ENCODE peak calls at places on chromosome 16, in four cellular contexts. K is lower leg skin, D is prostate gland, S is body of pancreas. E is an unnamed sample.

GRCh38 chr16:27241658-27242057 is 26.9 kb downstream of the NSMCE1 start:
- DNase-seq in S (no peak), K (peak; percentile 80), D (no peak), E (no peak)

GRCh38 chr16:75402821-75403475 is 30.4 kb downstream of the CFDP1 start:
- DNase-seq in K (no peak), D (no peak), S (peak; percentile 24), E (no peak)

GRCh38 chr16:55948230-55948629 is 73.1 kb upstream of the CES5A start:
- DNase-seq in K (no peak), S (no peak), D (no peak), E (no peak)

GRCh38 chr16:29232811-29233704 is 173.5 kb downstream of the NPIPB11 start:
- DNase-seq in D (no peak), S (no peak), K (peak; percentile 79), E (no peak)

GRCh38 chr16:81522141-81522701 is 77.6 kb downstream of the CMIP start:
- DNase-seq in S (no peak), K (no peak), D (no peak), E (peak; percentile 65)

GRCh38 chr16:20740007-20740883 is 1.4 kb downstream of the THUMPD1 start:
- DNase-seq in D (peak; percentile 40), K (no peak), S (peak; percentile 18), E (no peak)

GRCh38 chr16:2535644-2536021 is 2.2 kb upstream of the PDPK1 start:
- DNase-seq in D (no peak), K (peak; percentile 89), S (peak; percentile 56), E (peak; percentile 78)

GRCh38 chr16:85310868-85311585 is 198.8 kb upstream of the CIBAR2 start:
- DNase-seq in S (no peak), D (no peak), K (no peak), E (peak; percentile 89)

GRCh38 chr16:29678691-29679267 is at the start of gene QPRT:
- DNase-seq in S (peak; percentile 73), D (no peak), K (no peak), E (no peak)

GRCh38 chr16:84554627-84555328 is 50.3 kb upstream of the MEAK7 start:
- DNase-seq in K (no peak), D (no peak), S (no peak), E (peak; percentile 40)

GRCh38 chr16:30567160-30567990 is 4.1 kb downstream of the ZNF688 start:
- DNase-seq in K (no peak), S (peak; percentile 35), D (no peak), E (no peak)

GRCh38 chr16:87956771-87957279 is 5.6 kb downstream of the BANP start:
- DNase-seq in K (no peak), D (no peak), S (no peak), E (no peak)

GRCh38 chr16:75265911-75266701 is 14.7 kb upstream of the BCAR1 start:
- DNase-seq in D (peak; percentile 37), K (peak; percentile 94), S (peak; percentile 80), E (no peak)

GRCh38 chr16:22900863-22901262 is 86.9 kb downstream of the HS3ST2 start:
- DNase-seq in S (no peak), K (no peak), D (no peak), E (no peak)

GRCh38 chr16:166375-167116 is 768 bp downstream of the HBM start:
- DNase-seq in D (no peak), S (no peak), K (no peak), E (no peak)

GRCh38 chr16:73565263-73565662 is 517.3 kb upstream of the ZFHX3 start:
- DNase-seq in S (no peak), D (no peak), K (no peak), E (no peak)

GRCh38 chr16:58732545-58733247 is 1.4 kb downstream of the GOT2 start:
- DNase-seq in D (no peak), S (no peak), K (no peak), E (no peak)

GRCh38 chr16:78562650-78563049 is 463.2 kb downstream of the WWOX start:
- DNase-seq in D (no peak), K (no peak), S (no peak), E (no peak)

GRCh38 chr16:89490386-89491237 is at the start of gene ANKRD11:
- DNase-seq in D (peak; percentile 99), K (peak; percentile 100), S (peak; percentile 100), E (peak; percentile 99)

GRCh38 chr16:89489731-89490385 is 503 bp downstream of the ANKRD11 start:
- DNase-seq in D (no peak), K (no peak), S (no peak), E (peak; percentile 90)

GRCh38 chr16:89491238-89491869 is 993 bp upstream of the ANKRD11 start:
- DNase-seq in D (no peak), S (no peak), K (no peak), E (no peak)

GRCh38 chr16:89491974-89492687 is 1.8 kb upstream of the ANKRD11 start:
- DNase-seq in D (no peak), S (no peak), K (no peak), E (no peak)

DNA sequence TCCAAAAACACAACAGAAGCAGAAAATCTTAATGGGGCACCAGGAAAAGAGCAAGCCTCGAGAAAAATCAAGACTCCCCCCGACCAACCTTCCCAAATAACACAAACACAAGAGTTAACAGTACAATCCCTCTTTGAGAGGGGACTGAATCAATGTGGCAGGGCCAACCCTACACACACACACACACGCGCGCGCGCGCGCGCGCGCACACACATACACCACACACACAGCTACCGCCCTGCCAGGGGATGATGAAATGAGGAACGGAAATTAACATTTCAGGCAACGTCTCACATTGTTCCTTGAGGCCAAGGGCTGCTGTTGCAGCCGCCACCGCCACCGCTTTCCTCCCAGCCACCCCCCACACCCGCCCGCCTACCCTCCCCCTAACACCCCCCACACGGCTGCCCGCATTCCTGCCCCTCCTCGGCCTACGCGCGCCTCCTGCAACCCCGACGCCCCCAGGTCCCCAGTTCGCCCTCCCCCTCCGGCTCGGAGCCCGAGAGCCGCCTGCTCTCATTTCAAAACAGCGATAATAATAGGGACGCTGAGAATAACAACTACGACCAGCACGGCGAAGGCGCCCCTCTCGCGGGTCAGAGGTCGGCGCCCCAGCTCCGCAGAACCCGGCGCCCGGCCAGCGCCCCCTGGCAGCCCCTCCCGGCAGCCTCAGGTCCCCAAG is 1.2 kb downstream of the ANKRD11 start:
- DNase-seq in D (peak; percentile 80), S (peak; percentile 93), K (peak; percentile 96), E (peak; percentile 95)
- TF ChIP-seq POLR2A in D (peak; percentile 53), S (peak; percentile 63), K (no peak), E (peak; percentile 66)

DNA sequence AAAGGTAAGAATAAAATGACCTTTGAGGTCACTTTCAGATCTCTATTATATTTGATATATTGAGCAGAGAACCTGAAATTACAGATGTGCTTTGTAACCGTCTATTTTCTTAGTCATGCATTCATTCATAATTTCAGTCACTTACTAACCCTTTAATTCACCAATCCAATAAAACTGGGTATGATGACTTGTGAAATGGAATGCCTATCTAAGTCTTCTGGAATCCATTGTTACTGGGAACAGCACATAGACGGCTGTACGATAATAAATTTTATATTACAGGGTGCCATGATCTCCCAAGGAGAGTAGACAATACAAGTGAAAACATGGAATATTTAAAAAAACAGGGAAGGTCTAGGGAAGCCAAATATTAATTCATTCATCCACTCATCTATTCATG is 22.9 kb downstream of the CDH11 start:
- DNase-seq in D (no peak), K (no peak), S (no peak), E (no peak)
- TF ChIP-seq POLR2A in D (no peak), K (no peak), S (no peak), E (no peak)

DNA sequence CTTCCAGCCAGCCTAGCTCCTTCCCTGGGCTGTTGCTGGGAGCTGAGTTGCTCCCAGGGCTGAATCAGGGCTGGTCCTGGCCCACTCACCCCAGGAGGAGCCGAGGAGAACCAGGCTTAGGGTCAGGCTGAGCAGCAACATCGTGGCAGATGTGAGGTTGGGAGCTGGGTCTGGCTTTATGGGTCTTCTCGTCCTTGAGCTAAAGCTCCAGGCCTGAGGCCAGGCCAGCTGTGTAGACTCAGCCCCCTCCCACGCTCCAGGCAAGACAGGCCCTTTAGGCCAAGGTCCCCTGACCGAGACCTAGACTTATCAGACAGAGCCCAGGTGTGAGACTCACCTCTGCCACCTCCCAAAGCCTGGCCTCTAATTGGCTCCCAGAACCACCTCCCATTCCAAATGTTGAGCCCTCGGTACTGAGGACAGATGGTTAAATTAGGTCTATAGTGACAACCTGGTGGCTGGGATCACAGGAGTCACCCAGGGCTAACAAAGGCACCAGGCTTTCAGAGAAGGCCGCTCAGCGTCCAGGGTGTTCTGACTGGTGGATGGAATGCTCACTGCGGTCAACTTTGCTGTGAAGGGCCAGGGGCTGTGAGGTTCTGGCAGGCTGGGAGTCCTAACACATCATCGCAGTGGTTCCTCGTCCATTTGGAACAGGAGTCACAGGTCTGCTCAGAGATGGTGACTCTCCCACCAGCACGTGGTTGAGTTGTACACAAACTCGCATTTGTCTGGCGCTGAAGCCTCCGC is at the start of gene CTRL:
- DNase-seq in S (peak; percentile 91), D (no peak), K (no peak), E (no peak)
- TF ChIP-seq POLR2A in S (peak; percentile 96), D (no peak), K (no peak), E (no peak)

GRCh38 chr16:66406534-66407368 is 20.3 kb upstream of the BEAN1 start:
- DNase-seq in D (peak; percentile 80), K (peak; percentile 97), S (peak; percentile 82), E (peak; percentile 96)
- TF ChIP-seq POLR2A in D (no peak), K (no peak), S (no peak), E (no peak)

GRCh38 chr16:46972971-46973456 is 460 bp downstream of the DNAJA2 start:
- DNase-seq in S (peak; percentile 50), K (peak; percentile 87), D (peak; percentile 22), E (peak; percentile 93)
- TF ChIP-seq POLR2A in S (no peak), K (no peak), D (no peak), E (no peak)

DNA sequence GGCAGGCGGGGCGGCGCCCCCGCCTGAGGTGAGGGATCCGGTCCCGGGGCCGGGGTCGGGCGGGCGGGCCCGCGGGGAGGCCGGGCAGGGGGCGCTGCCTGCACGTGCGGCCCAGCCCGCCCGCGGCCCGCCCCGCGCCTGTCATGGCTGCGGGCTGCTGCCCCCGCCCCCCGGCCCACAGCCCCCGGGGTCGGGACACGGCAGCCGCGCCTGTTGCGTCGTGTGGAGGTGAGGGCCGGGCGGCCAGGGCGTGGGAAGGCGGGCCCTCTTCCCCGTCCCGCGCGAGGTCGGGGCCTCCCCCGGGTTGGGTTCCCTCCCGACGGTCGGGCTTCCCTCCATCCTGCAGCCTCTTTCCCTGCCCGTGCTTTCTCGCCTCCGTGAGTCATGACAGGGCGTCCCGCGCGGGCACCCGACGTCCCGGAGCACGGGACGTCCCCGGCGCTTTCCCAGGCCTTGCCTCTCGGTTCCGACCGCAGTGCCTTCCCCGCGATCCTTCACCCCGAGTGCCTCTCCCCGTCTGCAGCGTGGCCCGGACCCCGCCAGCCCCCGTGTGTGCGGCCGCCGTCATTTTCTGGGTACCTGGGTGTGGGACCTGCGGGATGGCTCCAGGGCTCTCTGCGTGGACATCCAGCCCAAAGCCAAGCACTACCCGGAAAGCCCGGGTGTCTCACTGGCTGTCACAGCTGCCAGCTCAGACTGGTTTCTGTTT is 76.7 kb downstream of the CHD9 start:
- DNase-seq in D (peak; percentile 46), K (peak; percentile 94), S (peak; percentile 71), E (peak; percentile 92)
- TF ChIP-seq POLR2A in D (peak; percentile 39), K (no peak), S (peak; percentile 71), E (no peak)

GRCh38 chr16:47180073-47180472 is 36.3 kb upstream of the NETO2 start:
- DNase-seq in K (no peak), S (no peak), D (no peak), E (no peak)
- TF ChIP-seq POLR2A in K (no peak), S (no peak), D (no peak), E (no peak)

DNA sequence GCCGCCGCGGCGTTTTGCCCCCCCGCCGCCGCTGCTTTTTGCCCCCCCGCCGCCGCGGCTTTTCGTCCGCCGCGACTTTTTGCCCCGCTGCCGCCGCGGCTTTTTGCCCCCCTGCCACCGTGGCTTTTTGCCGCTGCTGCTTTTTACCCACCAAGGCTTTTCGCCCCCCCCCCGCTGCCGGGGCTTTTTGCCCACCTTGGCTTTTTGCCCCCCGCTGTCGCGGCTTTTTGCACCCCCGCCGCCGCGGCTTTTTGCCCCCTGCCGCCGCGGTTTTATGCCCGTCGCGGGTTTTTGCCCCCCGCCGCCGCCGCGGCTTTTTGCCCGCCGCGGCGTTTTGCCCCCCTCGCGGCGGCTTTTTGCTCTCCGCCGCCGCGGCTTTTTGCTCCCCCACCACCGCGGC is 1343.0 kb downstream of the TP53TG3F start:
- DNase-seq in K (no peak), D (no peak), S (no peak), E (no peak)
- TF ChIP-seq POLR2A in K (no peak), D (no peak), S (no peak), E (no peak)